ENCODE peak calls at places on chromosomes 12 and 14, in five cellular contexts. Q is ecto neural progenitor cell, P is GDM1, I is fibroblast of mammary gland, J is foreskin fibroblast. F is an unnamed sample.

GRCh38 chr12:112218150-112218549 is 92.8 kb downstream of the TRAFD1 start:
- DNase-seq in J (no peak), P (no peak), I (peak), Q (no peak), F (no peak)

GRCh38 chr12:53378705-53379388 is 1.1 kb upstream of the SP1 start:
- DNase-seq in P (no peak), J (no peak), Q (no peak), I (no peak), F (peak)

GRCh38 chr12:1013618-1014489 is 22.8 kb downstream of the ERC1 start:
- DNase-seq in J (peak), I (peak), Q (no peak), P (no peak), F (peak)

GRCh38 chr14:21191809-21192446 is 36.1 kb upstream of the OR5AU1 start:
- DNase-seq in P (no peak), I (peak), Q (peak), J (peak), F (peak)

GRCh38 chr14:33986804-33987203 is 35.9 kb upstream of the EGLN3 start:
- DNase-seq in Q (no peak), J (peak), I (peak), P (no peak), F (peak)

GRCh38 chr14:91059576-91060471 is 617 bp downstream of the RPS6KA5 start:
- DNase-seq in J (no peak), I (peak), Q (peak), P (peak), F (peak)

GRCh38 chr14:74975059-74975810 is 19.8 kb upstream of the PGF start:
- DNase-seq in I (peak), P (no peak), Q (no peak), J (no peak), F (no peak)

GRCh38 chr14:96380735-96381134 is 11.2 kb upstream of the AK7 start:
- DNase-seq in I (no peak), Q (no peak), P (no peak), J (no peak), F (no peak)

GRCh38 chr12:28759334-28759733 is 389.7 kb upstream of the FAR2 start:
- DNase-seq in I (peak), Q (no peak), J (peak), P (no peak), F (peak)

GRCh38 chr12:89117448-89118034 is 234.8 kb downstream of the DUSP6 start:
- DNase-seq in Q (no peak), I (no peak), P (no peak), J (no peak), F (peak)